ENCODE peak calls at places on chromosomes 5 and 9, in eight cellular contexts. One of them, this sample, is unnamed. For H3K4me1, the result is how much of the 10 kb centered on the place peaks cover.

GRCh38 chr9:128006360-128007024 is 25.7 kb upstream of the EEIG1 start:
- DNase-seq in aorta: no peak
- DNase-seq in HCT116: no peak
- DNase-seq in osteoblast: no peak
- DNase-seq in Peyer's patch: no peak
- DNase-seq in SK-N-SH: no peak
- DNase-seq in A549: peak
- DNase-seq in mammary epithelial cell: peak
- DNase-seq in this sample: no peak

GRCh38 chr5:146761809-146762208 is 116.7 kb downstream of the PPP2R2B start:
- DNase-seq in aorta: no peak
- DNase-seq in HCT116: no peak
- DNase-seq in osteoblast: no peak
- DNase-seq in Peyer's patch: no peak
- DNase-seq in SK-N-SH: no peak
- DNase-seq in A549: no peak
- DNase-seq in mammary epithelial cell: no peak
- DNase-seq in this sample: no peak

GRCh38 chr9:137917795-137918194 is 40.2 kb downstream of the CACNA1B start:
- DNase-seq in aorta: no peak
- DNase-seq in HCT116: no peak
- DNase-seq in osteoblast: no peak
- DNase-seq in Peyer's patch: no peak
- DNase-seq in SK-N-SH: no peak
- DNase-seq in A549: no peak
- DNase-seq in mammary epithelial cell: no peak
- DNase-seq in this sample: no peak

GRCh38 chr9:79670269-79670961 is 98.7 kb downstream of the TLE4 start:
- DNase-seq in aorta: no peak
- DNase-seq in HCT116: no peak
- DNase-seq in osteoblast: no peak
- DNase-seq in Peyer's patch: no peak
- DNase-seq in SK-N-SH: no peak
- DNase-seq in A549: peak
- DNase-seq in mammary epithelial cell: peak
- DNase-seq in this sample: no peak

GRCh38 chr5:40150896-40151295 is 528.8 kb upstream of the PTGER4 start:
- DNase-seq in aorta: no peak
- DNase-seq in HCT116: no peak
- DNase-seq in osteoblast: no peak
- DNase-seq in Peyer's patch: no peak
- DNase-seq in SK-N-SH: no peak
- DNase-seq in A549: no peak
- DNase-seq in mammary epithelial cell: no peak
- DNase-seq in this sample: peak

GRCh38 chr9:120066315-120066714 is 513.7 kb downstream of the CDK5RAP2 start:
- DNase-seq in aorta: no peak
- DNase-seq in HCT116: no peak
- DNase-seq in osteoblast: peak
- DNase-seq in Peyer's patch: no peak
- DNase-seq in SK-N-SH: no peak
- DNase-seq in A549: no peak
- DNase-seq in mammary epithelial cell: no peak
- DNase-seq in this sample: no peak

GRCh38 chr5:5141011-5141599 is 975 bp downstream of the ADAMTS16 start:
- DNase-seq in aorta: no peak
- DNase-seq in HCT116: no peak
- DNase-seq in osteoblast: no peak
- DNase-seq in Peyer's patch: no peak
- DNase-seq in SK-N-SH: no peak
- DNase-seq in A549: no peak
- DNase-seq in mammary epithelial cell: no peak
- DNase-seq in this sample: no peak

GRCh38 chr9:99822096-99822595 is 461 bp downstream of the NR4A3 start:
- DNase-seq in aorta: no peak
- DNase-seq in HCT116: no peak
- DNase-seq in osteoblast: peak
- DNase-seq in Peyer's patch: no peak
- DNase-seq in SK-N-SH: no peak
- DNase-seq in A549: no peak
- DNase-seq in mammary epithelial cell: no peak
- DNase-seq in this sample: no peak

GRCh38 chr5:55570026-55570425 is 35.3 kb upstream of the PLPP1 start:
- DNase-seq in aorta: no peak
- DNase-seq in HCT116: no peak
- DNase-seq in osteoblast: peak
- DNase-seq in Peyer's patch: no peak
- DNase-seq in SK-N-SH: no peak
- DNase-seq in A549: no peak
- DNase-seq in mammary epithelial cell: no peak
- DNase-seq in this sample: no peak

GRCh38 chr9:131735238-131736181 is 4.4 kb downstream of the RAPGEF1 start:
- DNase-seq in aorta: no peak
- DNase-seq in HCT116: no peak
- DNase-seq in osteoblast: peak
- DNase-seq in Peyer's patch: peak
- DNase-seq in SK-N-SH: no peak
- DNase-seq in A549: peak
- DNase-seq in mammary epithelial cell: no peak
- DNase-seq in this sample: no peak
- H3K4me1 ChIP-seq in aorta: under half
- H3K4me1 ChIP-seq in HCT116: under half
- H3K4me1 ChIP-seq in osteoblast: half or more
- H3K4me1 ChIP-seq in Peyer's patch: under half
- H3K4me1 ChIP-seq in SK-N-SH: under half
- H3K4me1 ChIP-seq in A549: half or more
- H3K4me1 ChIP-seq in mammary epithelial cell: half or more
- H3K4me1 ChIP-seq in this sample: under half

DNA sequence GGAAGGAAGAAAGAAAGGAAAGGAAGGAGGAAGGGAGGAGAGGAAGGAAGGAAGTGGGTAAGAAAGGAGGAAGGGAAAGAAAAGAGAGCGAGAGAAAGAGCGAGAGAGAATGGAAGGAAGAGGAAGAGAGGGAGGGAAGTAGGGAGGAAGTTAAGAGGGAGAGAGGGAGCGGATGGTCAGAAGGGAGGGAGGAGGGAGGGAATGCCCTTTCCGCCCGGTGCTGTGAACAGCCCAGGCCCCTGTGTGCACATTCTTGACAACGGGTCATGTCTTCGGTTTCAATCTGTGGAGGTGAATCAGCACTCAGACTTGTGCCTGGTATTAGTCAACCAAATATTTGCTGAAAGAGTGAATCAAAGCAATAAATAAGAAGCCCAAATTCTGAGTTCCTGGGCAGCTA is 39.2 kb downstream of the PRUNE2 start:
- DNase-seq in aorta: peak
- DNase-seq in HCT116: no peak
- DNase-seq in osteoblast: peak
- DNase-seq in Peyer's patch: no peak
- DNase-seq in SK-N-SH: no peak
- DNase-seq in A549: peak
- DNase-seq in mammary epithelial cell: peak
- DNase-seq in this sample: no peak
- H3K4me1 ChIP-seq in aorta: under half
- H3K4me1 ChIP-seq in HCT116: under half
- H3K4me1 ChIP-seq in osteoblast: under half
- H3K4me1 ChIP-seq in Peyer's patch: under half
- H3K4me1 ChIP-seq in SK-N-SH: under half
- H3K4me1 ChIP-seq in A549: under half
- H3K4me1 ChIP-seq in mammary epithelial cell: under half
- H3K4me1 ChIP-seq in this sample: under half

DNA sequence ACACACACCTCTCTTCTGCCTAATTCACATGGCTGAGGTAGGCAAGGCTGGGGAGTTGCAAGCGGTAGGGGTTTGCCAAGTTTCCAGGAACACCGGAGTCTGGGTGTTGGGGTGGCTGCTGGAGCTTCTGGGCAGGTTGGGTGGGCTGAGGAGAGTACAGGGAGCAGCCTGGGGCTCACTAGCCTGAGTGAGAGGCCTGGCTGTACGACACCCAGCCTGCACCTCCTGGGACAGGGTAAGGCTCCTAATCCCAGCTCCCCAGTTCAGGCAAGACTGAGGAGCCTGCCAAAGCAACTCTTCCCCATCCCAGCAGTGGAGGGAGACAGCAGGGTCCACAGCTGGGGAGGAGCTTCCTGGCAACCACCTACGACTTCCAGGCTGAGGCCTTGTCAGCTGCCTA is 8.0 kb downstream of the SPAAR start:
- DNase-seq in aorta: no peak
- DNase-seq in HCT116: no peak
- DNase-seq in osteoblast: no peak
- DNase-seq in Peyer's patch: no peak
- DNase-seq in SK-N-SH: no peak
- DNase-seq in A549: no peak
- DNase-seq in mammary epithelial cell: no peak
- DNase-seq in this sample: no peak
- H3K4me1 ChIP-seq in aorta: under half
- H3K4me1 ChIP-seq in HCT116: under half
- H3K4me1 ChIP-seq in osteoblast: under half
- H3K4me1 ChIP-seq in Peyer's patch: under half
- H3K4me1 ChIP-seq in SK-N-SH: under half
- H3K4me1 ChIP-seq in A549: under half
- H3K4me1 ChIP-seq in mammary epithelial cell: under half
- H3K4me1 ChIP-seq in this sample: under half

DNA sequence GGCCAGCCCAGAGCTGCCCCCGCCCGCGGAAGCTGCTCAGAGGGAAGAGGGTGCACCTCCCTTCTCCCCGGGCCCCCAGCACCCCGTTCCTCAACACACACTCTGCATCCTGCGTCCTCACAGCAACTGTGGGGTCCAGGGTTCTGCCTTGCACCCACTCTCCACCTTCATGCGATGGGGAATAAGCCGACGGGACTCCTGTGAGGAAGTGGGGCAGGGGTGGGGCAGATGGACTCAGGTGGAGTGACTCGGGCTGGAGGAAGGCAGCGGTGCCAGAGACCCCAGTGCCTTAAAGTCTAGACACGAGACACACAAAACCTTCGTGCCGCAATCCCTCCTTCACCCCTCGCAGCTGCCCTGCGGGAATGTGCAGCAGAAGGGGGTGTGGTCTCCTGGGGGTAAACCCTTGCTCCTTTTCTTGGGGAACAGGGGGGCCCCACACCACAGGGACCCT is 8.6 kb downstream of the BRD3 start:
- DNase-seq in aorta: no peak
- DNase-seq in HCT116: no peak
- DNase-seq in osteoblast: no peak
- DNase-seq in Peyer's patch: peak
- DNase-seq in SK-N-SH: peak
- DNase-seq in A549: no peak
- DNase-seq in mammary epithelial cell: no peak
- DNase-seq in this sample: no peak
- H3K4me1 ChIP-seq in aorta: under half
- H3K4me1 ChIP-seq in HCT116: under half
- H3K4me1 ChIP-seq in osteoblast: under half
- H3K4me1 ChIP-seq in Peyer's patch: under half
- H3K4me1 ChIP-seq in SK-N-SH: under half
- H3K4me1 ChIP-seq in A549: under half
- H3K4me1 ChIP-seq in mammary epithelial cell: under half
- H3K4me1 ChIP-seq in this sample: under half

GRCh38 chr5:172104801-172105701 is 83.0 kb downstream of the STK10 start:
- DNase-seq in aorta: no peak
- DNase-seq in HCT116: no peak
- DNase-seq in osteoblast: no peak
- DNase-seq in Peyer's patch: no peak
- DNase-seq in SK-N-SH: no peak
- DNase-seq in A549: no peak
- DNase-seq in mammary epithelial cell: peak
- DNase-seq in this sample: no peak

GRCh38 chr5:172105811-172106210 is 82.2 kb downstream of the STK10 start:
- DNase-seq in aorta: no peak
- DNase-seq in HCT116: no peak
- DNase-seq in osteoblast: no peak
- DNase-seq in Peyer's patch: peak
- DNase-seq in SK-N-SH: no peak
- DNase-seq in A549: no peak
- DNase-seq in mammary epithelial cell: no peak
- DNase-seq in this sample: no peak

GRCh38 chr5:172107606-172108005 is 80.4 kb downstream of the STK10 start:
- DNase-seq in aorta: no peak
- DNase-seq in HCT116: no peak
- DNase-seq in osteoblast: peak
- DNase-seq in Peyer's patch: no peak
- DNase-seq in SK-N-SH: no peak
- DNase-seq in A549: peak
- DNase-seq in mammary epithelial cell: peak
- DNase-seq in this sample: no peak

GRCh38 chr5:172104021-172104420 is 84.0 kb downstream of the STK10 start:
- DNase-seq in aorta: no peak
- DNase-seq in HCT116: no peak
- DNase-seq in osteoblast: no peak
- DNase-seq in Peyer's patch: no peak
- DNase-seq in SK-N-SH: no peak
- DNase-seq in A549: no peak
- DNase-seq in mammary epithelial cell: no peak
- DNase-seq in this sample: no peak

DNA sequence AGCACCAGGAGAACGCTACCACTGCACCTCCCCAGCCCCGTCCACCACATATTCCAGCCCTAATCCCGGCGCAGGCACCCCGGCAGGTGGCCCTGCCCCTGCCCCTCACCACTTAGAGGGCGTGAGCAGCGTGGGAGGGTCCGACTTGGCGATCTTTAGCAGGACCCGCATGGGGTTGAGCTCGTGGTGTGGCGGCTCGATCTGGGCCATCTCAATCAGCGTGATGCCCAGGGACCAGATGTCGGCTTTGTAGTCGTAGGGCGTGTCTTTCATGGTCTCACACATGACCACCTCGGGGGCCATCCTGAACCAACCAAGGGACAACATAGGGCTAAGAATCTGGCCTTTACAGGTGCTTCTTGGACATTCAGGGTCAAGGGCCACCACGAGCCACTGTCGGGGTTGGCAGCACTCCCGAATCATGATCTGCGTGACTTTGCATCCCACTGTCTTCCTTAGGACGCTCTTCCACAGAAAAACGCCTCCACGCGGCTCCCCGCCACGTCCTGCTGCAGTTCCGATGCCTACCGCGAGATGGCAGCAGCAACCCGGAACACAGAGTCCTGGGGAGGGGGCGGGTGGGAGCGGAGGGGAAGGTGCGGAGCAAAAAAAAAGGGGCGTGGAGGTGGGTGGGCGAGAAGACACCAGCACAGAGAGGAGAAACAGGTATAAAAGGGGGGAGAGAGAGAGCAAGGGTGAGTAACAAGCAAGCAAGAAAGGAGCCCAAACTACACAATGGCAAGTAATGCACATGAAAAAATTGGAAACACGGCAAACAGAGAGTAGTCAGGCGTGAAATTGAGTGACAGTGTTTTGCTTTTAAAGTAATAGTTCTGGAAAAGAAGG is 81.3 kb downstream of the STK10 start:
- DNase-seq in aorta: no peak
- DNase-seq in HCT116: no peak
- DNase-seq in osteoblast: peak
- DNase-seq in Peyer's patch: peak
- DNase-seq in SK-N-SH: peak
- DNase-seq in A549: peak
- DNase-seq in mammary epithelial cell: no peak
- DNase-seq in this sample: peak
- H3K4me1 ChIP-seq in aorta: under half
- H3K4me1 ChIP-seq in HCT116: under half
- H3K4me1 ChIP-seq in osteoblast: under half
- H3K4me1 ChIP-seq in Peyer's patch: under half
- H3K4me1 ChIP-seq in SK-N-SH: under half
- H3K4me1 ChIP-seq in A549: under half
- H3K4me1 ChIP-seq in mammary epithelial cell: half or more
- H3K4me1 ChIP-seq in this sample: under half